ENCODE peak calls at places on chromosomes 2 and 18, in seven cellular contexts. G is HFFc6, X is Calu3, E is body of pancreas, O is WERI-Rb-1, Q is GM12865, K is tibial artery. Y is an unnamed sample.

GRCh38 chr2:62586981-62587380 is 81.0 kb upstream of the TMEM17 start:
- DNase-seq in Q (no peak), G (peak), O (no peak), K (no peak), E (no peak), X (no peak), Y (peak)

GRCh38 chr2:320561-320960 is 32.7 kb upstream of the ALKAL2 start:
- DNase-seq in K (no peak), G (no peak), Q (no peak), E (no peak), O (no peak), X (no peak), Y (no peak)

GRCh38 chr2:66134113-66134730 is 300.7 kb upstream of the MEIS1 start:
- DNase-seq in Q (no peak), K (no peak), E (no peak), G (no peak), X (no peak), O (no peak), Y (no peak)

GRCh38 chr2:47357475-47357874 is 45.5 kb upstream of the MSH2 start:
- DNase-seq in Q (no peak), E (no peak), K (no peak), X (peak), G (peak), O (no peak), Y (peak)

GRCh38 chr2:229901819-229902218 is 20.0 kb downstream of the TRIP12 start:
- DNase-seq in O (no peak), E (no peak), K (no peak), G (peak), X (peak), Q (no peak), Y (peak)

GRCh38 chr18:44862112-44862511 is 181.4 kb downstream of the SETBP1 start:
- DNase-seq in Q (no peak), G (no peak), X (no peak), E (no peak), K (no peak), O (no peak), Y (no peak)

GRCh38 chr2:187943772-187944369 is 347.8 kb upstream of the GULP1 start:
- DNase-seq in G (no peak), K (no peak), E (no peak), Q (no peak), O (no peak), X (no peak), Y (no peak)

GRCh38 chr2:207338220-207338607 is 172.5 kb upstream of the KLF7 start:
- DNase-seq in X (no peak), K (no peak), O (no peak), G (no peak), Q (no peak), E (no peak), Y (no peak)

GRCh38 chr18:22536558-22536957 is 118.8 kb upstream of the CTAGE1 start:
- DNase-seq in O (no peak), E (no peak), Q (no peak), G (no peak), X (no peak), K (no peak), Y (no peak)

GRCh38 chr18:22466608-22467390 is 49.1 kb upstream of the CTAGE1 start:
- DNase-seq in Q (no peak), O (no peak), K (peak), G (peak), X (peak), E (no peak), Y (peak)

GRCh38 chr2:216072473-216072872 is 9.1 kb downstream of the PECR start:
- DNase-seq in G (no peak), Q (no peak), O (no peak), K (no peak), X (no peak), E (no peak), Y (no peak)

GRCh38 chr2:240626531-240627300 is 1.4 kb downstream of the GPR35 start:
- DNase-seq in E (peak), O (peak), Q (peak), G (no peak), X (no peak), K (peak), Y (no peak)

GRCh38 chr18:76689646-76690264 is 132.6 kb upstream of the ZNF236 start:
- DNase-seq in E (no peak), G (no peak), Q (no peak), X (no peak), O (peak), K (no peak), Y (no peak)

GRCh38 chr2:200159366-200159720 is 147.2 kb upstream of the SPATS2L start:
- DNase-seq in Q (no peak), X (peak), O (no peak), G (peak), K (no peak), E (no peak), Y (peak)

GRCh38 chr18:22564036-22564435 is 146.3 kb upstream of the CTAGE1 start:
- DNase-seq in Q (no peak), O (no peak), K (no peak), G (no peak), X (no peak), E (no peak), Y (no peak)

GRCh38 chr2:8679827-8680731 is 1.8 kb upstream of the ID2 start:
- DNase-seq in K (peak), X (peak), O (peak), E (peak), Q (peak), G (no peak), Y (no peak)

GRCh38 chr2:178782236-178782635 is 25.0 kb downstream of the TTN start:
- DNase-seq in G (no peak), K (no peak), O (no peak), Q (peak), X (no peak), E (no peak), Y (no peak)

GRCh38 chr2:141701610-141702009 is 429.2 kb downstream of the LRP1B start:
- DNase-seq in Q (no peak), X (no peak), E (no peak), O (no peak), G (no peak), K (no peak), Y (no peak)

GRCh38 chr2:30219886-30220478 is 11.4 kb upstream of the LBH start:
- DNase-seq in X (no peak), Q (no peak), O (no peak), K (no peak), G (no peak), E (no peak), Y (no peak)

GRCh38 chr18:36083729-36084128 is 16.4 kb upstream of the RPRD1A start:
- DNase-seq in E (no peak), X (no peak), O (no peak), K (no peak), G (no peak), Q (peak), Y (no peak)

GRCh38 chr2:221572821-221573429 is 821 bp upstream of the EPHA4 start:
- DNase-seq in O (peak), E (peak), K (no peak), X (peak), Q (peak), G (peak), Y (peak)

GRCh38 chr2:240464514-240465241 is 29.2 kb downstream of the GPC1 start:
- DNase-seq in G (no peak), O (peak), K (peak), Q (no peak), E (peak), X (no peak), Y (no peak)

GRCh38 chr2:172083725-172084483 is 1.4 kb upstream of the DLX1 start:
- DNase-seq in K (no peak), Q (no peak), G (peak), X (no peak), O (no peak), E (no peak), Y (no peak)

GRCh38 chr2:121969155-121969554 is 213.7 kb downstream of the TSN start:
- DNase-seq in E (no peak), G (no peak), X (no peak), K (peak), O (no peak), Q (no peak), Y (no peak)

GRCh38 chr18:39840406-39840805 is 2114.6 kb upstream of the PIK3C3 start:
- DNase-seq in K (no peak), G (peak), E (no peak), Q (no peak), O (no peak), X (no peak), Y (peak)

GRCh38 chr2:148948865-148949264 is 73.8 kb downstream of the KIF5C start:
- DNase-seq in K (no peak), Q (no peak), X (no peak), O (no peak), G (no peak), E (no peak), Y (no peak)

GRCh38 chr2:44884231-44884630 is 57.3 kb upstream of the SIX3 start:
- DNase-seq in G (no peak), Q (no peak), O (no peak), E (no peak), K (no peak), X (no peak), Y (no peak)

GRCh38 chr2:14899621-14900414 is 267.3 kb downstream of the LRATD1 start:
- DNase-seq in Q (no peak), E (peak), X (no peak), G (no peak), K (no peak), O (no peak), Y (no peak)

GRCh38 chr18:75247601-75248421 is 37.2 kb downstream of the TSHZ1 start:
- DNase-seq in X (no peak), O (no peak), E (no peak), K (no peak), Q (peak), G (peak), Y (peak)

GRCh38 chr2:151522556-151522955 is 112.9 kb downstream of the RIF1 start:
- DNase-seq in K (no peak), E (no peak), O (no peak), X (no peak), Q (no peak), G (no peak), Y (no peak)

GRCh38 chr2:119366161-119366648 is 429 bp downstream of the C2orf76 start:
- DNase-seq in O (no peak), G (peak), X (no peak), Q (peak), E (no peak), K (no peak), Y (peak)

GRCh38 chr2:20223345-20224190 is 1.4 kb downstream of the SDC1 start:
- DNase-seq in G (no peak), Q (peak), K (no peak), X (peak), E (peak), O (peak), Y (peak)

GRCh38 chr2:26316041-26316440 is 29.9 kb upstream of the SELENOI start:
- DNase-seq in E (no peak), G (no peak), O (peak), K (no peak), X (peak), Q (peak), Y (no peak)

GRCh38 chr2:26313446-26313845 is 32.5 kb upstream of the SELENOI start:
- DNase-seq in G (no peak), Q (no peak), O (no peak), K (no peak), X (no peak), E (no peak), Y (no peak)

GRCh38 chr2:26316845-26317244 is 29.1 kb upstream of the SELENOI start:
- DNase-seq in Q (no peak), X (no peak), K (no peak), G (no peak), E (no peak), O (no peak), Y (no peak)

GRCh38 chr2:26312471-26312870 is 33.5 kb upstream of the SELENOI start:
- DNase-seq in O (no peak), K (no peak), G (no peak), E (no peak), X (no peak), Q (no peak), Y (no peak)

GRCh38 chr2:26314243-26314642 is 31.7 kb upstream of the SELENOI start:
- DNase-seq in X (no peak), K (no peak), G (no peak), Q (no peak), E (no peak), O (peak), Y (no peak)
- TF ChIP-seq CTCF in X (no peak), K (no peak), G (no peak), Q (no peak), E (no peak), O (peak), Y (no peak)

GRCh38 chr18:286515-287310 is 18.9 kb upstream of the THOC1 start:
- DNase-seq in Q (no peak), O (peak), K (no peak), G (peak), X (no peak), E (no peak), Y (peak)
- TF ChIP-seq CTCF in Q (no peak), O (peak), K (peak), G (peak), X (no peak), E (peak), Y (peak)

GRCh38 chr2:54638103-54638502 is 85.4 kb upstream of the EML6 start:
- DNase-seq in K (no peak), X (no peak), E (no peak), O (no peak), G (no peak), Q (peak), Y (no peak)

GRCh38 chr2:54636425-54637139 is 86.9 kb upstream of the EML6 start:
- DNase-seq in Q (no peak), E (no peak), X (no peak), K (no peak), G (no peak), O (no peak), Y (no peak)

GRCh38 chr2:54634012-54634411 is 89.5 kb upstream of the EML6 start:
- DNase-seq in X (no peak), O (no peak), E (no peak), Q (peak), G (no peak), K (no peak), Y (no peak)

GRCh38 chr2:54634564-54635511 is 88.6 kb upstream of the EML6 start:
- DNase-seq in O (no peak), K (no peak), E (no peak), X (peak), Q (peak), G (peak), Y (peak)

GRCh38 chr2:54635554-54636152 is 87.8 kb upstream of the EML6 start:
- DNase-seq in O (no peak), X (no peak), G (no peak), K (no peak), Q (no peak), E (no peak), Y (no peak)
- TF ChIP-seq CTCF in O (no peak), X (no peak), G (no peak), K (no peak), Q (no peak), E (no peak), Y (no peak)

GRCh38 chr18:28176674-28176932 is 327 bp downstream of the CDH2 start:
- DNase-seq in K (no peak), G (no peak), O (no peak), E (no peak), Q (no peak), X (no peak), Y (no peak)

GRCh38 chr18:28178720-28179119 is 1.8 kb upstream of the CDH2 start:
- DNase-seq in O (no peak), Q (no peak), E (no peak), X (no peak), G (peak), K (no peak), Y (no peak)

GRCh38 chr18:28175930-28176673 is 828 bp downstream of the CDH2 start:
- DNase-seq in X (no peak), O (peak), Q (no peak), G (peak), E (no peak), K (no peak), Y (peak)

GRCh38 chr18:28177828-28178635 is 1.1 kb upstream of the CDH2 start:
- DNase-seq in X (peak), K (no peak), G (peak), E (peak), Q (no peak), O (peak), Y (peak)

DNA sequence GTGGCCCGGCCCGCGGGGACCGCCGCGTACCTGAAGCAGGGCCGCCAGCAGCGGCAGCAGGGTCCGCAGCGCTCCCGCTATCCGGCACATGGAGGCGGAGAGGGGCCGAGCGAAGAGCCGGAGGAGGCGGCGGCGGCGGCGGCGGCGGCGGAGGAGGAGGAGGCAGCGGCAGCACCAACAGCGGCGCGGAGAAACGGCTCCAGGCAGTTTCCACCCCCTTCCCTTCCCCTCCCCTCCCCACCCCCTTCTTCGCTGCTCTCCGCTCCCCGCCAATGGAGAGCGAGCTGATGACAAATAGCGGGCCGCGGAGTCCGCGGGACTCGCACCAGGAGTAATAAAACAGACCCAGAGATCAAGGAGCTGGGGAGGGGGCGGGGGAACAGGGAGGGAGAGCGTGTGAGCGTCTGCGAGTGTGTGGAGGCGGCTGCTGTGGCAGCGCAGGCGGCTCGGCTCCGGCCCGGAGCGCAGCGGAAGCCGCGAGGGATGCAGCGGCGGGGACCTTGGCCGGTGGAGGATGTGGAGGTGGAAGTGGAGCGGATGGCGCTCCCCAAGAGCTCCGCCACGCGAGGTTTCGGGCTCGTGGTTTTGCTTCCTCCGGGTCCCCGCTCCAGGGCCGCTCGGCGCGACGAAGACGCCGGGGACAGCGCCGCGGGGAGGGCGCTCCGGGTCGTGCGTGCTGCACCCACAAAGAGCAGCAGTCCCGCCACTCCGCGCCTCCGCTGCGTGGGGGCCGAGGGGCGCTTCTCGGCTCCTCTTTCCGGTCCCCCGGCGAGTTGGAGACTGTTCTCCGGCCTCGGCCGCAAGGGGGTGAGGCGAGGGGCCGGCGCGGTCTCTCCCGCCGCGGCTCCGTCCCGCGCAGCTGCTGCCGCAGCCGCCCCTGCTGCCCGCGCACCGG is at the start of gene CDH2:
- DNase-seq in O (peak), Q (no peak), X (no peak), G (peak), E (peak), K (no peak), Y (peak)
- TF ChIP-seq CTCF in O (no peak), Q (no peak), X (no peak), G (peak), E (no peak), K (no peak), Y (peak)

GRCh38 chr2:129189617-129190016 is 789.8 kb upstream of the RAB6C start:
- DNase-seq in E (no peak), K (no peak), Q (no peak), X (no peak), O (no peak), G (no peak), Y (no peak)

GRCh38 chr2:129192117-129192516 is 787.3 kb upstream of the RAB6C start:
- DNase-seq in E (no peak), O (no peak), X (no peak), K (no peak), G (no peak), Q (no peak), Y (no peak)

GRCh38 chr2:129188451-129188850 is 791.0 kb upstream of the RAB6C start:
- DNase-seq in K (no peak), X (no peak), G (no peak), E (no peak), O (no peak), Q (no peak), Y (no peak)

GRCh38 chr2:129191530-129191929 is 787.9 kb upstream of the RAB6C start:
- DNase-seq in G (no peak), K (no peak), Q (no peak), X (peak), E (no peak), O (no peak), Y (no peak)

GRCh38 chr2:129187379-129187778 is 792.1 kb upstream of the RAB6C start:
- DNase-seq in Q (no peak), O (no peak), E (no peak), K (no peak), X (no peak), G (no peak), Y (no peak)
- TF ChIP-seq CTCF in Q (no peak), O (no peak), E (no peak), K (no peak), X (no peak), G (no peak), Y (no peak)

DNA sequence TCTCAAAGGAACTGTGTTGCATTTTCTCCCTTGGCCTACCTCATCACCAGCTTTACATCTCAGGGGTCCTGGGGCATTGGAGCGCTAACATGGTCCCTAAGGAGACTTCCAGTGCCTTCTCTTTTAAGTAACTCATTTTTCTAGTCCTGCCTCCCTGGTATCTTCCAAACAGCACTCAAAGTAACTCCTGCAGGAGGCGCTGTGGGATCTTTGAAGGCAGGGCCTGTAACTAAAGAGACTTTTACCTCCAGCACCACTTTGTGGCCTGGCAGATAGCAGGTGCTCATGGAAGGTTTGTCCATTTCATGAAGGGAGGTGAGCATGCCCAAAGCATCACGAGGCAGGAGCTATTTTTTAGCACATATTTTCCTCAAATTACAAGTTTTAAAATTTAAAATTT is 411.0 kb upstream of the GYPC start:
- DNase-seq in G (no peak), K (no peak), X (no peak), E (peak), Q (peak), O (peak), Y (no peak)
- TF ChIP-seq CTCF in G (peak), K (no peak), X (no peak), E (peak), Q (peak), O (peak), Y (no peak)

DNA sequence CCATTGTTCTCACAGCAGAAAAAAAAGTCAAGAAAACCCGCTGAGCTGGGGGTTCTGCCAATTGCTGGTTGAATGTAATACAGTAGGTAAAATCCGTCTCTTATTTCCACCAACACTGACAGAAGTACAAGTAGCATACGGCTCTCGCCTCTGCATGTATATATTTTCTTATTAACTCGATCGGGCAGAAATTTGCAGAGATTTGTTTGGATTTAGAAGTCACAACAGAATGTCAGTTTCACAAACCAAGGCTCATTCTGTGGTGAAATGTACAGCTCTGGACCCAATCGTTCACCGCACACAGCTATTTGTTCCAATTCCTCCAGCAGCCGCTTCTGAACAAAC is 286.8 kb downstream of the TCF4 start:
- DNase-seq in G (no peak), O (no peak), E (no peak), X (no peak), Q (no peak), K (no peak), Y (peak)
- TF ChIP-seq CTCF in G (no peak), O (no peak), E (no peak), X (no peak), Q (no peak), K (no peak), Y (no peak)

Y was measured in foreskin fibroblast.